ENCODE peak calls at places on chromosomes 11 and 22, in four cellular contexts. F, R, A and T are unnamed samples.

GRCh38 chr22:30422481-30423295 is 2.9 kb upstream of the MTFP1 start:
- DNase-seq in R (peak), A (peak), F (no peak), T (no peak)

GRCh38 chr11:69013009-69013951 is at the start of gene MRGPRF:
- DNase-seq in A (no peak), F (no peak), R (peak), T (no peak)

GRCh38 chr11:44525473-44526252 is 39.8 kb upstream of the CD82 start:
- DNase-seq in F (no peak), A (no peak), R (no peak), T (no peak)

GRCh38 chr11:106644824-106645223 is 373.5 kb downstream of the GUCY1A2 start:
- DNase-seq in F (no peak), R (no peak), A (no peak), T (no peak)

GRCh38 chr11:74444173-74444832 is 23.0 kb downstream of the KCNE3 start:
- DNase-seq in A (no peak), R (no peak), F (no peak), T (no peak)

GRCh38 chr11:78000193-78000592 is 5.7 kb upstream of the INTS4 start:
- DNase-seq in F (peak), A (no peak), R (peak), T (peak)

GRCh38 chr22:25054943-25055511 is 102.5 kb downstream of the KIAA1671 start:
- DNase-seq in R (no peak), F (peak), A (no peak), T (peak)

GRCh38 chr11:70205766-70206165 is 2.7 kb downstream of the FADD start:
- DNase-seq in F (no peak), A (no peak), R (no peak), T (no peak)

GRCh38 chr22:35064664-35065063 is 1.3 kb upstream of the ISX start:
- DNase-seq in A (no peak), F (no peak), R (peak), T (no peak)

GRCh38 chr22:34111210-34111824 is 191.0 kb upstream of the LARGE1 start:
- DNase-seq in F (no peak), R (peak), A (peak), T (no peak)

GRCh38 chr11:10908215-10908990 is 50.5 kb upstream of the ZBED5 start:
- DNase-seq in R (no peak), A (no peak), F (no peak), T (no peak)

GRCh38 chr11:63609536-63609935 is 4.7 kb downstream of the PLAAT3 start:
- DNase-seq in A (no peak), R (peak), F (no peak), T (no peak)

GRCh38 chr11:59801981-59802638 is 8.5 kb downstream of the MRPL16 start:
- DNase-seq in F (no peak), R (no peak), A (no peak), T (no peak)